ENCODE peak calls at places on chromosomes 11 and 22, in nine cellular contexts. V is vagina, R is suprapubic skin, U is breast epithelium, E is transverse colon, B is K562, N is endothelial cell of umbilical vein, M is HepG2, I is stomach. C is an unnamed sample.

GRCh38 chr22:50258361-50259292 is 2.9 kb downstream of the MAPK12 start:
- DNase-seq in V (no peak), R (no peak), U (no peak), E (no peak), B (no peak), N (no peak), M (no peak), I (peak), C (no peak)

GRCh38 chr11:112516771-112517170 is 256.1 kb upstream of the PLET1 start:
- DNase-seq in V (no peak), R (no peak), U (no peak), E (no peak), B (no peak), N (no peak), M (no peak), I (no peak), C (no peak)

GRCh38 chr11:106983251-106983650 is 35.0 kb downstream of the GUCY1A2 start:
- DNase-seq in V (no peak), R (no peak), U (no peak), E (no peak), B (no peak), N (no peak), M (no peak), I (no peak), C (no peak)

GRCh38 chr11:77065878-77066228 is 918 bp upstream of the CAPN5 start:
- DNase-seq in V (no peak), R (peak), U (peak), E (peak), B (no peak), N (no peak), M (no peak), I (no peak), C (no peak)

GRCh38 chr22:50048066-50048765 is 9.9 kb downstream of the TTLL8 start:
- DNase-seq in V (no peak), R (no peak), U (no peak), E (no peak), B (no peak), N (no peak), M (no peak), I (no peak), C (no peak)

GRCh38 chr11:68002943-68003845 is 703 bp downstream of the UNC93B1 start:
- DNase-seq in V (no peak), R (peak), U (no peak), E (peak), B (peak), N (no peak), M (no peak), I (peak), C (peak)

GRCh38 chr11:103586756-103587155 is 449.7 kb upstream of the DDI1 start:
- DNase-seq in V (no peak), R (no peak), U (no peak), E (no peak), B (no peak), N (peak), M (no peak), I (no peak), C (no peak)

GRCh38 chr11:27726981-27727380 is 26.7 kb upstream of the BDNF start:
- DNase-seq in V (no peak), R (no peak), U (no peak), E (no peak), B (no peak), N (no peak), M (no peak), I (no peak), C (no peak)

GRCh38 chr22:44988671-44989070 is 21.1 kb downstream of the PHF21B start:
- DNase-seq in V (no peak), R (no peak), U (no peak), E (no peak), B (peak), N (no peak), M (no peak), I (no peak), C (no peak)

GRCh38 chr11:63841554-63841953 is 2.6 kb downstream of the MARK2 start:
- DNase-seq in V (no peak), R (no peak), U (peak), E (no peak), B (no peak), N (peak), M (no peak), I (no peak), C (no peak)

GRCh38 chr11:110125632-110126031 is 32.4 kb downstream of the ZC3H12C start:
- DNase-seq in V (no peak), R (no peak), U (no peak), E (no peak), B (peak), N (no peak), M (peak), I (no peak), C (no peak)

GRCh38 chr11:43517518-43517917 is 158.8 kb downstream of the TTC17 start:
- DNase-seq in V (no peak), R (no peak), U (no peak), E (no peak), B (no peak), N (no peak), M (no peak), I (no peak), C (no peak)

GRCh38 chr11:20397281-20397680 is 9.8 kb downstream of the PRMT3 start:
- DNase-seq in V (no peak), R (no peak), U (no peak), E (no peak), B (peak), N (peak), M (peak), I (no peak), C (no peak)

GRCh38 chr22:19757985-19758895 is 2.3 kb upstream of the TBX1 start:
- DNase-seq in V (no peak), R (no peak), U (no peak), E (no peak), B (no peak), N (no peak), M (no peak), I (no peak), C (no peak)

GRCh38 chr11:67160872-67161783 is 42.1 kb downstream of the KDM2A start:
- DNase-seq in V (no peak), R (no peak), U (no peak), E (no peak), B (peak), N (peak), M (no peak), I (no peak), C (no peak)

GRCh38 chr11:13965337-13965736 is 2.8 kb downstream of the SPON1 start:
- DNase-seq in V (no peak), R (no peak), U (no peak), E (peak), B (no peak), N (no peak), M (peak), I (peak), C (no peak)

GRCh38 chr11:45045692-45046471 is 95.2 kb upstream of the TP53I11 start:
- DNase-seq in V (no peak), R (peak), U (peak), E (peak), B (no peak), N (peak), M (no peak), I (peak), C (no peak)

GRCh38 chr11:76577199-76577920 is 93.2 kb downstream of the LRRC32 start:
- DNase-seq in V (no peak), R (no peak), U (no peak), E (peak), B (no peak), N (peak), M (no peak), I (no peak), C (no peak)

GRCh38 chr11:91538065-91538464 is 686.6 kb upstream of the FAT3 start:
- DNase-seq in V (no peak), R (no peak), U (no peak), E (no peak), B (no peak), N (no peak), M (no peak), I (no peak), C (no peak)

GRCh38 chr11:2787816-2788750 is 88.3 kb upstream of the KCNQ1OT1 start:
- DNase-seq in V (peak), R (peak), U (peak), E (peak), B (peak), N (no peak), M (peak), I (peak), C (no peak)

GRCh38 chr11:130055637-130056036 is 14.1 kb upstream of the APLP2 start:
- DNase-seq in V (no peak), R (no peak), U (no peak), E (no peak), B (no peak), N (no peak), M (no peak), I (no peak), C (no peak)

GRCh38 chr11:28259177-28259843 is 151.1 kb downstream of the METTL15 start:
- DNase-seq in V (no peak), R (no peak), U (no peak), E (no peak), B (no peak), N (no peak), M (no peak), I (no peak), C (no peak)

GRCh38 chr11:84437129-84438123 is 1151.3 kb upstream of the CCDC90B start:
- DNase-seq in V (no peak), R (peak), U (no peak), E (peak), B (no peak), N (no peak), M (peak), I (peak), C (no peak)

GRCh38 chr11:60280412-60280811 is at the start of gene MS4A4A:
- DNase-seq in V (no peak), R (no peak), U (no peak), E (peak), B (no peak), N (no peak), M (no peak), I (no peak), C (no peak)

GRCh38 chr22:50190182-50190951 is 4.7 kb downstream of the TRABD start:
- DNase-seq in V (no peak), R (peak), U (peak), E (peak), B (peak), N (peak), M (no peak), I (peak), C (peak)

GRCh38 chr11:57596266-57596885 is 1.1 kb upstream of the SERPING1 start:
- DNase-seq in V (no peak), R (no peak), U (no peak), E (no peak), B (no peak), N (no peak), M (no peak), I (no peak), C (no peak)

GRCh38 chr11:57597971-57598830 is 716 bp downstream of the SERPING1 start:
- DNase-seq in V (no peak), R (peak), U (peak), E (peak), B (peak), N (no peak), M (peak), I (peak), C (no peak)

GRCh38 chr11:57599381-57599780 is 1.9 kb downstream of the SERPING1 start:
- DNase-seq in V (no peak), R (no peak), U (no peak), E (no peak), B (no peak), N (no peak), M (no peak), I (no peak), C (no peak)

GRCh38 chr11:57598831-57599155 is 1.3 kb downstream of the SERPING1 start:
- DNase-seq in V (no peak), R (no peak), U (no peak), E (no peak), B (no peak), N (no peak), M (no peak), I (no peak), C (no peak)

GRCh38 chr11:57597461-57597892 is at the start of gene SERPING1:
- DNase-seq in V (no peak), R (peak), U (peak), E (peak), B (no peak), N (no peak), M (no peak), I (peak), C (no peak)
- TF ChIP-seq POLR2A in V (no peak), R (no peak), U (peak), E (no peak), B (no peak), N (no peak), M (no peak), I (no peak), C (no peak)

DNA sequence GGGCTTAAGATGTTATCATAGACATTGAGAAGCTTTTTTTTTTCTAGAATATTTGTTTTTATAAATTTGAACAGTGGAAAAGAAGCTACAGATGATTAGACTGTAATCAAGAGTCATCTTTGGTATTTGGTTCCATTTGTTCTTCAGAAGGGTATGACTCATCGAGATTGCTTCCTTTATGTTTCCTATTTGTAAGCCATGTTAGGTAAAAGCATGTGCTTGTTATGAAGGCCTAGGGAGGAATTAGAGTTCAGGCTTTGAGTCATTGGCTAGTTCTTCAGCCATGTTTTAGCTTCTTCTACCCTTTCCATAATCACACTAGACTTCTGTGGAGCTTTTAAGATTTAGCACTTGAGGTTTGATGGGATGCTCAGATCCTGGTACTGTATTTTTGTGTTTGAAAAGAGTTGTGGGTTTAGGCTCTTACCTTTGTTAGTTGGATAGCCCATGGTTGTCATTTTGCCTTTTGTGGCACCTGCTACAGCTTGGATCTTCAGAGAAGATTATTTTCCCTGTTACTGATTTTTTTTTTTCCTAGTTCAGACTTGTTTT is 44.3 kb downstream of the POLD3 start:
- DNase-seq in V (no peak), R (no peak), U (no peak), E (no peak), B (peak), N (peak), M (no peak), I (no peak), C (no peak)
- TF ChIP-seq POLR2AphosphoS5 in V (peak), R (no peak), U (no peak), E (no peak), B (no peak), N (peak), M (no peak), I (peak), C (no peak)

DNA sequence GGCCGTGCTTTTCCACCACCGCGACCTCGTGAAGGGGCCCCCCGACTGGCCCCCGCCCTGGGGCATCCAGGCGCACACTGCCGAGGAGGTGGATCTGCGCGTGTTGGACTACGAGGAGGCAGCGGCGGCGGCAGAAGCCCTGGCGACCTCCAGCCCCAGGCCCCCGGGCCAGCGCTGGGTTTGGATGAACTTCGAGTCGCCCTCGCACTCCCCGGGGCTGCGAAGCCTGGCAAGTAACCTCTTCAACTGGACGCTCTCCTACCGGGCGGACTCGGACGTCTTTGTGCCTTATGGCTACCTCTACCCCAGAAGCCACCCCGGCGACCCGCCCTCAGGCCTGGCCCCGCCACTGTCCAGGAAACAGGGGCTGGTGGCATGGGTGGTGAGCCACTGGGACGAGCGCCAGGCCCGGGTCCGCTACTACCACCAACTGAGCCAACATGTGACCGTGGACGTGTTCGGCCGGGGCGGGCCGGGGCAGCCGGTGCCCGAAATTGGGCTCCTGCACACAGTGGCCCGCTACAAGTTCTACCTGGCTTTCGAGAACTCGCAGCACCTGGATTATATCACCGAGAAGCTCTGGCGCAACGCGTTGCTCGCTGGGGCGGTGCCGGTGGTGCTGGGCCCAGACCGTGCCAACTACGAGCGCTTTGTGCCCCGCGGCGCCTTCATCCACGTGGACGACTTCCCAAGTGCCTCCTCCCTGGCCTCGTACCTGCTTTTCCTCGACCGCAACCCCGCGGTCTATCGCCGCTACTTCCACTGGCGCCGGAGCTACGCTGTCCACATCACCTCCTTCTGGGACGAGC is 1.3 kb downstream of the FUT4 start:
- DNase-seq in V (no peak), R (peak), U (no peak), E (peak), B (no peak), N (no peak), M (no peak), I (peak), C (no peak)
- TF ChIP-seq POLR2A in V (no peak), R (no peak), U (no peak), E (peak), B (no peak), N (no peak), M (no peak), I (no peak), C (no peak)

DNA sequence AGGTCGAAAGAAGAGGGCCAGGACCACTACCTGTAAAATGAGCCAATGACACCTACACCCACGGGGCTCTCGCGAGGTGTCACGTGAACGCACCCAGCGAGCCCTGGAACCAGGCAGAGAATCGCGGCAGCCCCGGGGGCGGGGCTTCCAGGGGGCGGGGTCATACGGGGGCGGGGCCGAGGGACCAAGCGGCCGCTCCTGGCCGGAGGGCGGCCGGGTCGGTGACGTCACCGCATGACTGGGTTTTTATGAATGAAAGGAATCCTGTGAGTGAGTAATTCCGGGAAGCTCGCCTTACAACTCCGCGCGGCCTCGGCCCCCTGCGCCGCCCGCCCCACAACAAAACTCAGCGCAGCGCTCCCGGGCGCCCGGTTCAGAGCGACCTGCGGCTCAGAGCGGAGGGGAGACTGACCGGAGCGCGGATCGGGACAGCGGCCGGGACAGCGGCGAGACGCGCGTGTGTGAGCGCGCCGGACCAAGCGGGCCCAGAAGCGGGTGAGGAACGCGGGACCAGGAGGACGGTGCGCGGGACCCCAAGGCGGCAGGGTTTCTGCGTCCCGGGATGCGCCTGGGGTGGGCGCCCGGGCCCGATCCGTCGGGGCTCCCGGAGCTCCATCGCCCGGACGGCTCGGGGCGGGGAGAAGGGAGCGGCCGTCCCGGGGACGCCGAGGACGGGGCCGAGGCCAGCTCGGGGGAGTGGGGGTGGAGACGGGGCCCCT is at the start of gene MAFF:
- DNase-seq in V (no peak), R (peak), U (peak), E (peak), B (peak), N (peak), M (peak), I (peak), C (peak)
- TF ChIP-seq POLR2AphosphoS5 in V (peak), R (peak), U (peak), E (peak), B (peak), N (peak), M (peak), I (peak), C (no peak)

DNA sequence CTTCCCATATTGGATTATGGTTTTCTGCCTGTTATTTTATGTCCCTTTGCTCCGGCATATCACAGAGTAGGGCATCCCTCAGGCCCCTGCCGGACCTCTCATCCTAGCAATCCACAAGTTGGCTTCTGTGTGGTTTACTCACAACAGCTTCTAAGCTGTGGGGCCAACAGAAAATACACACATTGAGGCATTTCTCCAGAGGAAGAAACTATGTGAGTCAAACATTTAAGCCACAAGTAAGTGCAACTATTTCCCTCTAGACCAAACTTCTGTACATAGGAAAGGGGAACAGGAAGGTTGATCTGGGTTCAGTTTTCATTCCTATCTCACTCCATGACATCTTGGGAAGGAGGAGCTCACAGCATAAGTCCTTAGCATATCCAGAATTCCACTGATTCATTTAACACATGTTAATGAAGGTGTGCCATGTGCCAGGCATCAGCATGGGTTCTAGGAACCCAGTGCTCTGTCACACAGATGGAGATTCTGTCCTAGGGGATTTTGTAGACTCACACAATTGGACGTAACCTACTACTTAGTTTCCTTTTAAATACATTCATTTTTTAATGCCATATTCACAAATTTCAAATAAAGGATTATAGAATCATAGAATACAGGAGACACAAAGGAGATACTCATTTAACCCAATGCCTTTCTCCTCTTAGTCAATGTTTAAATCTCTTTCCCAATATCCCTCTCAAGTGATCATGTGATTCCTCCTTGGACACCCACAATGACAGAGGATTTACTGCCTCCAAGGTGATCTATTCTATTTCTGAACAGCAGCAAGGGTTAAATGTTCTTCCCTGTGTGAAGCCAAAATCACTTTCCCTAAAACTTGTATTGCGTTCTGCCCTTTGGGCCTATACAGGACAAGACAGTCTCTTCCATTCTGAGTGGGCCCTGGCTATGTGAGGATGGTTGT is 73.0 kb upstream of the PICALM start:
- DNase-seq in V (no peak), R (no peak), U (no peak), E (no peak), B (no peak), N (no peak), M (no peak), I (no peak), C (no peak)
- TF ChIP-seq POLR2A in V (no peak), R (no peak), U (no peak), E (no peak), B (no peak), N (no peak), M (no peak), I (no peak), C (no peak)

GRCh38 chr22:37533995-37534394 is 14.8 kb upstream of the CARD10 start:
- DNase-seq in V (no peak), R (no peak), U (no peak), E (no peak), B (peak), N (no peak), M (no peak), I (no peak), C (no peak)
- TF ChIP-seq POLR2AphosphoS5 in V (no peak), R (no peak), U (no peak), E (no peak), B (no peak), N (no peak), M (no peak), I (peak), C (no peak)